ENCODE peak calls at places on chromosomes 2 and 18, in five cellular contexts. One of them, this sample, is unnamed.

GRCh38 chr18:29430416-29430815 is 1253.5 kb upstream of the CDH2 start:
- DNase-seq in GM12878: no peak
- DNase-seq in H1: no peak
- DNase-seq in K562: no peak
- DNase-seq in GM12891: no peak
- DNase-seq in this sample: no peak

GRCh38 chr2:220334210-220334609 is 706.8 kb downstream of the SLC4A3 start:
- DNase-seq in GM12878: no peak
- DNase-seq in H1: no peak
- DNase-seq in K562: no peak
- DNase-seq in GM12891: no peak
- DNase-seq in this sample: no peak

GRCh38 chr2:155145758-155146229 is 447.3 kb downstream of the KCNJ3 start:
- DNase-seq in GM12878: peak; percentile 94
- DNase-seq in H1: no peak
- DNase-seq in K562: no peak
- DNase-seq in GM12891: peak; percentile 13
- DNase-seq in this sample: peak; percentile 8

GRCh38 chr2:238582159-238582558 is 155.4 kb downstream of the ASB1 start:
- DNase-seq in GM12878: no peak
- DNase-seq in H1: no peak
- DNase-seq in K562: no peak
- DNase-seq in GM12891: no peak
- DNase-seq in this sample: no peak

GRCh38 chr18:66344227-66344626 is 259.7 kb downstream of the CDH19 start:
- DNase-seq in GM12878: no peak
- DNase-seq in H1: no peak
- DNase-seq in K562: no peak
- DNase-seq in GM12891: no peak
- DNase-seq in this sample: no peak

GRCh38 chr18:56447972-56448371 is 190.4 kb downstream of the TXNL1 start:
- DNase-seq in GM12878: no peak
- DNase-seq in H1: no peak
- DNase-seq in K562: no peak
- DNase-seq in GM12891: no peak
- DNase-seq in this sample: no peak

GRCh38 chr18:48031011-48031480 is 100.6 kb upstream of the SMAD2 start:
- DNase-seq in GM12878: no peak
- DNase-seq in H1: peak; percentile 9
- DNase-seq in K562: peak; percentile 28
- DNase-seq in GM12891: peak; percentile 34
- DNase-seq in this sample: no peak

GRCh38 chr2:215299337-215299859 is 12.5 kb upstream of the ATIC start:
- DNase-seq in GM12878: no peak
- DNase-seq in H1: no peak
- DNase-seq in K562: peak; percentile 62
- DNase-seq in GM12891: no peak
- DNase-seq in this sample: no peak

GRCh38 chr2:221572821-221573429 is 821 bp upstream of the EPHA4 start:
- DNase-seq in GM12878: no peak
- DNase-seq in H1: no peak
- DNase-seq in K562: no peak
- DNase-seq in GM12891: peak; percentile 31
- DNase-seq in this sample: peak; percentile 31

GRCh38 chr2:121095257-121096080 is 189.5 kb downstream of the TFCP2L1 start:
- DNase-seq in GM12878: no peak
- DNase-seq in H1: no peak
- DNase-seq in K562: peak; percentile 68
- DNase-seq in GM12891: no peak
- DNase-seq in this sample: no peak

GRCh38 chr18:47531759-47532158 is 280.3 kb upstream of the SKOR2 start:
- DNase-seq in GM12878: no peak
- DNase-seq in H1: no peak
- DNase-seq in K562: peak; percentile 5
- DNase-seq in GM12891: no peak
- DNase-seq in this sample: no peak

DNA sequence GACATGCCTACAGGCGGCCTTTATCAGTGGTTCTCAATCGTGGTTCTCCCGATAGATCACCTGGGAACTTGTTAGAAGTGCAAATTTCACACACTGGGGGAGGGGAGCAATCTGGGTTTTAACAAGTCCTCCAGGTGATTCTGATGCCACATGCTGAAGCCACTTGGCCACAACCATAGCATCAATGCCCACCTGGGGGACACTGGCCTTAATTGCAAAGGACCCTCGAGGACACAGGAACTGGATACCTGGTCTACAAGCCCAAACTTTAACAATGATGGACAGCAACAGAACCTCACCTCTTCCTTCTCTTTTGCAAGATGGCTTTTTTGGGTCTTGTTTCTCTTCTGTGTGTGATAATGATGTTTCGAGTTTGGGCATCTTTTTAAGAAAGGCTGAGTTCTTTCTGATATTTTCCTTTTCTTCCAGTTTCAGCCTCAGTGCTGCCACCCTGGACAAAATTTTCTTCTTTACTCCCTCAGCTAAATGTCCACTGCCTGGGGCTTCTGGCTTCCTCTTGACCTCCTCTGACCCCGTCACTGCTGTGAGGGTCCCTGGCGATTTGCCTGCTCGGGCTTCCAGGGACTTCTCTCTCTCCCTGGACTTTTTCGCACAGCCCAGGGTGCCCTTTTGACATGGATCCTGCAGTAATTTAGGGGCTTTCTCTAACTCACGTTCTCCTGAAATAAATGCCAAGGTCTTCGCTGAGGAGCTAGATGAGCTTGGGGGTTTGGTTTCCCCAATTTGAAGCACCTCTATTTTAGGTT is 94.2 kb downstream of the ALPK2 start:
- DNase-seq in GM12878: no peak
- DNase-seq in H1: no peak
- DNase-seq in K562: no peak
- DNase-seq in GM12891: no peak
- DNase-seq in this sample: no peak
- TF ChIP-seq TAF1 in GM12878: peak; percentile 9
- TF ChIP-seq TAF1 in H1: no peak
- TF ChIP-seq TAF1 in K562: no peak
- TF ChIP-seq TAF1 in GM12891: no peak
- TF ChIP-seq TAF1 in this sample: no peak

DNA sequence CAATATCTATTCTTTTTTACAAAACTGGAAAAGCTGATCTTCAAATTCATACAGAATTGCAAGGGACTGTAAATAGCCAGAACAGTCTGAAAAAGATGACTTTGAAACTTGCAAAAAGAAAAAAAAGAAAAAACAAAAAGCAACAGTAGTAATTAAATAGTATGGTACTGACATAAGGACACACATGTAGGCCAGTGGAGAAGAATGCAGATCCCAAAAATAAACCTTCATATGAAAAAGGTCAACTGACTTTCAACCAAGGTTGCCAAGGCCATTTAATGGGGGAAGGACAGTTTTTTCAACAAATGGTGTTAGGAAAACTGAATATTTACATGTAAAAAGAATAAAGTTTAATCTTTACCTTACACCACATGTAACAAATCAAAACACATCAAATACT is 111.8 kb downstream of the USP34 start:
- DNase-seq in GM12878: no peak
- DNase-seq in H1: no peak
- DNase-seq in K562: no peak
- DNase-seq in GM12891: no peak
- DNase-seq in this sample: no peak
- TF ChIP-seq TAF1 in GM12878: no peak
- TF ChIP-seq TAF1 in H1: no peak
- TF ChIP-seq TAF1 in K562: no peak
- TF ChIP-seq TAF1 in GM12891: no peak
- TF ChIP-seq TAF1 in this sample: no peak

GRCh38 chr2:110679865-110680264 is 2.0 kb upstream of the BUB1 start:
- DNase-seq in GM12878: no peak
- DNase-seq in H1: no peak
- DNase-seq in K562: no peak
- DNase-seq in GM12891: no peak
- DNase-seq in this sample: no peak
- TF ChIP-seq TAF1 in GM12878: no peak
- TF ChIP-seq TAF1 in H1: no peak
- TF ChIP-seq TAF1 in K562: no peak
- TF ChIP-seq TAF1 in GM12891: no peak
- TF ChIP-seq TAF1 in this sample: no peak

GRCh38 chr18:76988827-76989646 is 143.5 kb downstream of the MBP start:
- DNase-seq in GM12878: no peak
- DNase-seq in H1: no peak
- DNase-seq in K562: no peak
- DNase-seq in GM12891: no peak
- DNase-seq in this sample: no peak

GRCh38 chr18:76993085-76993382 is 139.5 kb downstream of the MBP start:
- DNase-seq in GM12878: no peak
- DNase-seq in H1: no peak
- DNase-seq in K562: no peak
- DNase-seq in GM12891: no peak
- DNase-seq in this sample: no peak

GRCh38 chr18:76989647-76990190 is 142.9 kb downstream of the MBP start:
- DNase-seq in GM12878: no peak
- DNase-seq in H1: no peak
- DNase-seq in K562: no peak
- DNase-seq in GM12891: no peak
- DNase-seq in this sample: no peak

GRCh38 chr18:76992226-76993084 is 140.1 kb downstream of the MBP start:
- DNase-seq in GM12878: no peak
- DNase-seq in H1: no peak
- DNase-seq in K562: no peak
- DNase-seq in GM12891: no peak
- DNase-seq in this sample: no peak

DNA sequence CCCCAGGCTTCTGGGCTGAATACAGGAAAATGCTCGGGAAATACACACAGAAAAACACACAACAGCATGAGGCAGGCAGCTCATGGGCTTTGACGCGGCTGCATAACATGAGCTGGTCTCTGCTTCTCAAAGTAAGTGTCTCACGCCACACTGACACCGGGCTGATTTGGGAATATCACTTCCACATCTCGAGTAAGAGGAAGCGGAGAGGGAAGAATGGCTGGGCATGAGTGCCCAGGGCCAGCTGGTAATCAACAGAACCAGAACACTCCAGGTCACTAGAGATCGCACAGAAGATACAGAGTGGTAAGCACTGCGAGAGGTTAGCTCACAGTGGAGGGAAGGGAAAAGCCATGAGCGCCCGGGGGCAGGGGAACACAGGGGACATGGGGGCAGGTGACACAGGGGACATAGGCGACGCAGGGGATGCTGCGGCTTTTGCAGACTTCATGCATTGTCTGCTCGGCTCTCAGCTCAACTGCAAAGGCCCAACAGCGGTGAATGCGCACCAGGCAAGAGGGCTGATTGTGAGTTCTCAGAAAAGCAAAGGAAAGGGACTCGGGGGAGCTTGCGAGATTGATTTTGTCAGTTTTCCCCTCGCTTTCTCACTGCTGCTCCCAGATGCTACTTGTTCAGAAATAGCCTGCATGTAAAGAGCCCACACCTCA is 141.4 kb downstream of the MBP start:
- DNase-seq in GM12878: no peak
- DNase-seq in H1: no peak
- DNase-seq in K562: no peak
- DNase-seq in GM12891: no peak
- DNase-seq in this sample: no peak
- TF ChIP-seq TAF1 in GM12878: no peak
- TF ChIP-seq TAF1 in H1: no peak
- TF ChIP-seq TAF1 in K562: no peak
- TF ChIP-seq TAF1 in GM12891: no peak
- TF ChIP-seq TAF1 in this sample: no peak

GRCh38 chr18:25454270-25454659 is 102.3 kb upstream of the ZNF521 start:
- DNase-seq in GM12878: no peak
- DNase-seq in H1: no peak
- DNase-seq in K562: no peak
- DNase-seq in GM12891: no peak
- DNase-seq in this sample: no peak

GRCh38 chr18:25457196-25457595 is 105.2 kb upstream of the ZNF521 start:
- DNase-seq in GM12878: no peak
- DNase-seq in H1: no peak
- DNase-seq in K562: no peak
- DNase-seq in GM12891: no peak
- DNase-seq in this sample: no peak

GRCh38 chr18:25454728-25455127 is 102.8 kb upstream of the ZNF521 start:
- DNase-seq in GM12878: no peak
- DNase-seq in H1: no peak
- DNase-seq in K562: no peak
- DNase-seq in GM12891: no peak
- DNase-seq in this sample: no peak

GRCh38 chr18:25457636-25458035 is 105.7 kb upstream of the ZNF521 start:
- DNase-seq in GM12878: no peak
- DNase-seq in H1: no peak
- DNase-seq in K562: no peak
- DNase-seq in GM12891: no peak
- DNase-seq in this sample: no peak

GRCh38 chr18:25456284-25456683 is 104.3 kb upstream of the ZNF521 start:
- DNase-seq in GM12878: no peak
- DNase-seq in H1: no peak
- DNase-seq in K562: no peak
- DNase-seq in GM12891: no peak
- DNase-seq in this sample: no peak
- TF ChIP-seq TAF1 in GM12878: no peak
- TF ChIP-seq TAF1 in H1: no peak
- TF ChIP-seq TAF1 in K562: no peak
- TF ChIP-seq TAF1 in GM12891: no peak
- TF ChIP-seq TAF1 in this sample: no peak

GRCh38 chr2:69162121-69162520 is 149.1 kb downstream of the ANTXR1 start:
- DNase-seq in GM12878: no peak
- DNase-seq in H1: no peak
- DNase-seq in K562: no peak
- DNase-seq in GM12891: no peak
- DNase-seq in this sample: no peak
- TF ChIP-seq TAF1 in GM12878: no peak
- TF ChIP-seq TAF1 in H1: no peak
- TF ChIP-seq TAF1 in K562: no peak
- TF ChIP-seq TAF1 in GM12891: no peak
- TF ChIP-seq TAF1 in this sample: no peak

GRCh38 chr2:62238236-62238635 is 42.3 kb downstream of the B3GNT2 start:
- DNase-seq in GM12878: no peak
- DNase-seq in H1: no peak
- DNase-seq in K562: no peak
- DNase-seq in GM12891: no peak
- DNase-seq in this sample: no peak
- TF ChIP-seq TAF1 in GM12878: no peak
- TF ChIP-seq TAF1 in H1: no peak
- TF ChIP-seq TAF1 in K562: no peak
- TF ChIP-seq TAF1 in GM12891: no peak
- TF ChIP-seq TAF1 in this sample: no peak